ENCODE peak calls at places on chromosome 11, in six cellular contexts. B is spleen, L is mammary epithelial cell, H is breast epithelium, Y is AG09309, K is coronary artery. M is an unnamed sample.
A peak's percentile ranks its signal among the peaks of the same experiment; 100 is the strongest.

GRCh38 chr11:129695543-129696308 is 119.9 kb upstream of the TMEM45B start:
- DNase-seq in B (peak; percentile 86), L (peak; percentile 37), H (peak; percentile 73), Y (no peak), K (no peak), M (peak; percentile 89)

GRCh38 chr11:133605493-133605892 is 73.2 kb upstream of the OPCML start:
- DNase-seq in B (no peak), L (no peak), H (no peak), Y (no peak), K (no peak), M (no peak)

GRCh38 chr11:95100856-95101507 is 11.3 kb downstream of the ENDOD1 start:
- DNase-seq in B (no peak), L (no peak), H (no peak), Y (no peak), K (no peak), M (no peak)

GRCh38 chr11:62012451-62013265 is 45.2 kb upstream of the FTH1 start:
- DNase-seq in B (peak; percentile 64), L (peak; percentile 56), H (peak; percentile 71), Y (peak; percentile 14), K (no peak), M (no peak)

GRCh38 chr11:69106124-69106811 is 49.5 kb upstream of the SMIM38 start:
- DNase-seq in B (no peak), L (no peak), H (peak; percentile 83), Y (no peak), K (no peak), M (no peak)

GRCh38 chr11:5151713-5152153 is 2.8 kb downstream of the OR52A1 start:
- DNase-seq in B (no peak), L (no peak), H (no peak), Y (no peak), K (no peak), M (no peak)

GRCh38 chr11:131246589-131247164 is 123.7 kb upstream of the NTM start:
- DNase-seq in B (no peak), L (no peak), H (no peak), Y (no peak), K (no peak), M (peak; percentile 67)

GRCh38 chr11:27977527-27977926 is 130.4 kb downstream of the KIF18A start:
- DNase-seq in B (no peak), L (no peak), H (no peak), Y (no peak), K (no peak), M (no peak)

GRCh38 chr11:117641008-117641915 is 155.8 kb downstream of the DSCAML1 start:
- DNase-seq in B (peak; percentile 37), L (no peak), H (no peak), Y (no peak), K (no peak), M (peak; percentile 5)

GRCh38 chr11:15750535-15751297 is 605.6 kb downstream of the SOX6 start:
- DNase-seq in B (no peak), L (no peak), H (no peak), Y (no peak), K (no peak), M (no peak)

GRCh38 chr11:63672156-63672463 is 934 bp upstream of the ATL3 start:
- DNase-seq in B (no peak), L (no peak), H (no peak), Y (no peak), K (no peak), M (no peak)

GRCh38 chr11:73114110-73114834 is 27.8 kb downstream of the FCHSD2 start:
- DNase-seq in B (no peak), L (peak; percentile 86), H (no peak), Y (no peak), K (no peak), M (no peak)
- TF ChIP-seq CTCF in B (no peak), L (no peak), H (no peak), Y (no peak), K (no peak), M (no peak)

DNA sequence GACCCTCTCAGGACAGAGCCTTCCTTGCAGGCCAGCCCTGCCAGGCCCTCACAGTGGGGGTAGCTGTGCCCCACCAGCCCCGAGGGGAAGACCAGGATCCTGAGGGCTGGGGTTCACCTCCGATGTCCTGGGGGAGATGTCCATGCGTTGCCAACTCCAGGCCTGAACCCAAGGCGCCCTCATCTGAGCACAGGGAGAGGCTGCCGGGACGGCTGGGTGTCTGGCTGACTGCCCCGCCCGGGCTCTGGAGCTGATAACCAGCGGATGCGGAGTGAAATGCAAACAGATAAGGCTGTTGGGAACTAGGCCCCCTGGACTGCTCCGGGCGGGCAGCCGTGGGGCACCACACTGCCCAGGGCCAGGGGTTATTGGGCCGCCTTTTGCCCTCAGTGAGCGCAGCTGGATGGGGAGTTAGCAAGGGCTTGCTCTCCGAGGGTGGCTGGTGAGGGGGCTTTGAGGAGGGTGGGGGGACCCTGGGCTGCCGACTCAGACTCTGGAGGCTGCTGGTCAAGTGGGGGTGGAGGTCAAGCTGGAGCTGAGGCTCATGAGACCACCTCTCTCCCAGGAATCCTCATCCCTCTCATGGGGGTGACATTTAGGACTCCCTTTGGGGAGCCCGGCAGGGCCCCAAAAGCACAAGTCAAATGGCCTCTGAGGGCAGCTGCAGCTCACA is 5.6 kb upstream of the MUC6 start:
- DNase-seq in B (peak; percentile 74), L (no peak), H (no peak), Y (no peak), K (no peak), M (peak; percentile 24)
- TF ChIP-seq CTCF in B (no peak), L (no peak), H (no peak), Y (no peak), K (no peak), M (no peak)

DNA sequence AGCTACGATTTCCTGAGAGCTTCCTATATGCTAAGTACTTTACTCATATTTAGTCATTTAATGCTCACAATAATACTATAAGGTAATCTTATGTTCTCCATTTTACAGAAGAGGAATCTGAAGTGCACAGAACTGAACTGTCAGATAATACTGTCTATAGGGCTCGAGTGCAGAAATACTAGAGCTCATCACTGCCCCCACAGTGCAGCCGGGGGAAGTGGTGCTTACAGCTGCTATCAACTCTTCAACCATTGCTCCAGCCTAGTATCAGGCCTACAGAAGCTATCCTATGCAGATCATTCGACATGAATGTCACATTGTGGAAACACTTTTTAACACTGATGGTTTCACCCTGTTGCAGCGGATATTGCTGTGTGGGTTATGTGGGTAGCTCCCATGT is 929.9 kb downstream of the NTM start:
- DNase-seq in B (no peak), L (no peak), H (no peak), Y (no peak), K (no peak), M (peak; percentile 48)
- TF ChIP-seq CTCF in B (no peak), L (peak; percentile 5), H (no peak), Y (peak; percentile 43), K (no peak), M (peak; percentile 31)

DNA sequence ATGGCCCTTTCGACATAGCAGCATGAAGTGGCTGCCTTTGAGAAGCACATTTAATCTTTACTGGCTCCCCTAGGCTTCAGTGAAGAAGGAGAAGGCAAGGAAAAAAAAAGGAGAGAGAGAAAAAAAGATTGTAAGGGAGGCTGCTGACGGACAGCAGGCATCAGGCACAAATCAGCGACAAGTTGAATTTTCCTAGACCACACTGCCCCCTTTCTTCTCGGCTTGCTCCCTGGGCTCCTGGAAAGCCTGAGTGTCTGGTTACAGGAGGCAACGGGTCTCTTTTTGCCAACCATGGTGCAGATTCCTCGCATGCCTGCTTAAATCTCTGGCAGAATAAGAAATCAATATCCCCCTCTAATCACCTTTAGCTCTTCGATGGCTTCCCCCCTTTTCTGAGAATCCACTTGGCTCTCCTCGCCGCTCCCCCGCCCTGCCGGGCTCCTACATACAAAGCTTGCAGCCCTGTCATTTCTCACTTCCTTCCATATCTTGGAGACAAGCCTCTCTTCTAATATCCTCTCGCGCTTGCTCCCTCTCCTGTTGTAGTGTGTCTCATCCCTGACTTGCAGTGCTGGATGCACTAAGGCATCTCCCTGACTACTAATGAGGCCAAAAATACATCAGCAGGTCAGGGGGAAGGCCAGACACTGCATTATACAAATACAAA is 14.3 kb downstream of the BLID start:
- DNase-seq in B (no peak), L (peak; percentile 71), H (no peak), Y (peak; percentile 66), K (peak; percentile 90), M (peak; percentile 45)
- TF ChIP-seq CTCF in B (peak; percentile 56), L (peak; percentile 39), H (peak; percentile 17), Y (peak; percentile 62), K (peak; percentile 48), M (no peak)

M was measured in glutamatergic neuron.